ENCODE peak calls at places on chromosomes 7 and 10, in six cellular contexts. O is K562, T is GM12891, N is GM12878, Z is HepG2, S is H1. B is an unnamed sample.

GRCh38 chr7:36605662-36606441 is 118.4 kb downstream of the AOAH start:
- DNase-seq in O (no peak), T (no peak), N (no peak), Z (no peak), S (no peak), B (no peak)

GRCh38 chr7:70239930-70240329 is 641.7 kb downstream of the AUTS2 start:
- DNase-seq in O (no peak), T (no peak), N (no peak), Z (no peak), S (no peak), B (no peak)

GRCh38 chr10:125627646-125628045 is 55.3 kb downstream of the TEX36 start:
- DNase-seq in O (no peak), T (no peak), N (no peak), Z (no peak), S (no peak), B (no peak)

GRCh38 chr7:154781369-154782303 is 221.3 kb downstream of the PAXIP1 start:
- DNase-seq in O (no peak), T (no peak), N (no peak), Z (no peak), S (no peak), B (no peak)

GRCh38 chr7:85229544-85229943 is 42.7 kb upstream of the SEMA3D start:
- DNase-seq in O (no peak), T (no peak), N (no peak), Z (no peak), S (no peak), B (no peak)

GRCh38 chr7:104814671-104815400 is 199.2 kb upstream of the KMT2E start:
- DNase-seq in O (no peak), T (no peak), N (no peak), Z (no peak), S (no peak), B (no peak)

GRCh38 chr10:99906470-99906869 is 103.3 kb downstream of the DNMBP start:
- DNase-seq in O (peak; percentile 47), T (no peak), N (no peak), Z (no peak), S (no peak), B (no peak)

GRCh38 chr7:74355091-74355490 is 65.9 kb downstream of the CLIP2 start:
- DNase-seq in O (peak; percentile 72), T (no peak), N (no peak), Z (peak; percentile 20), S (no peak), B (no peak)

GRCh38 chr7:5525271-5526189 is 101.9 kb upstream of the TNRC18 start:
- DNase-seq in O (peak; percentile 52), T (no peak), N (peak; percentile 63), Z (peak; percentile 39), S (no peak), B (no peak)

GRCh38 chr10:103888113-103888841 is 29.7 kb downstream of the STN1 start:
- DNase-seq in O (peak; percentile 41), T (peak; percentile 25), N (no peak), Z (peak; percentile 41), S (no peak), B (peak; percentile 13)

GRCh38 chr7:2255145-2256139 is 13.4 kb downstream of the NUDT1 start:
- DNase-seq in O (no peak), T (no peak), N (no peak), Z (no peak), S (no peak), B (peak; percentile 22)

GRCh38 chr7:128215739-128216138 is 25.3 kb upstream of the LEP start:
- DNase-seq in O (no peak), T (no peak), N (no peak), Z (no peak), S (no peak), B (no peak)

DNA sequence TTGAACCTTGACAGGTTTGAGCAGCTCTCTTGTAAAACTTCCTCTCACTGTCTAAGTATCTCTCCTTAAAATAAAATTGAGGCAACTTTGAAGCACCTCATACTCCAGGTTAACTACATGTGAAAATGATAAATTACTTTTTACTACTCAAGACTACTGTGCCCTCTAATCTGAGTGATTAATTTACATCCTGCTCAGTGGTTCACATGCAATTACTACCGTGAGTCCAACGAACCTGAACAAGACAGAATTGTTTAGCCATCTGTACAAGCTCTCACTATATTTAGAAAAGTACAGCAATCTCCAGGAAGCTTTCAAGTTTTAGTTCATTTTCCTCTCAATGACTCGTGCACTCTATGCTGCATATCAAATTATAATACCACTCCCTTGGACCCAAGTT is 21.2 kb downstream of the PDE1C start:
- DNase-seq in O (no peak), T (no peak), N (peak; percentile 48), Z (no peak), S (no peak), B (no peak)
- TF ChIP-seq TAF1 in O (no peak), T (no peak), N (no peak), Z (no peak), S (no peak), B (no peak)

GRCh38 chr10:932589-932988 is 1.1 kb upstream of the LARP4B start:
- DNase-seq in O (no peak), T (no peak), N (no peak), Z (no peak), S (no peak), B (no peak)

GRCh38 chr10:929965-930364 is 1.5 kb downstream of the LARP4B start:
- DNase-seq in O (no peak), T (no peak), N (no peak), Z (no peak), S (no peak), B (no peak)

GRCh38 chr10:931326-932318 is at the start of gene LARP4B:
- DNase-seq in O (peak; percentile 98), T (peak; percentile 92), N (peak; percentile 88), Z (peak; percentile 93), S (peak; percentile 93), B (peak; percentile 93)

GRCh38 chr10:927131-927530 is 4.4 kb downstream of the LARP4B start:
- DNase-seq in O (no peak), T (no peak), N (no peak), Z (no peak), S (no peak), B (no peak)

GRCh38 chr10:930415-931325 is 835 bp downstream of the LARP4B start:
- DNase-seq in O (peak; percentile 44), T (no peak), N (no peak), Z (peak; percentile 42), S (peak; percentile 65), B (no peak)
- TF ChIP-seq POLR2A in O (no peak), T (no peak), N (no peak), Z (no peak), S (no peak), B (no peak)

DNA sequence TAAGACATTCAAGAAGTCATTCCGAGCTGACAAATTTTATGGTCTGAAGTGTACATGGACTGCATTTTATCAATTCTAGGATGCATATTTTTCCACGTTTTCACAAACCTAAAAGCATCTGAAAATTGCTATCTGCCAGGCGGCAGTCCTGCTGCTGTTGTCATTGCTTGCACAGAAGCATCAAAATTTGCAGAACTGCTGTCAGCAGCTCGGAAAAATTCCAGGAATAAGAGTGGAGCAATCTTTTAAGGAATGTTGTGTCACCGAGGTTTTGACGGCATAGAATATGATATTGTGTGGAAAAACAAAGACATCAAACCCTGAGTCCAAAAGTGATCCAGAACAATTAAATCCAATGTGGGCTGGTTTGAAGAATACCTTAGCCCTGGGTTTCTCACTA is 61.4 kb downstream of the CHCHD3 start:
- DNase-seq in O (no peak), T (no peak), N (no peak), Z (no peak), S (no peak), B (no peak)
- TF ChIP-seq POLR2AphosphoS5 in O (no peak), T (no peak), N (no peak), Z (no peak), S (no peak), B (no peak)

GRCh38 chr10:61904711-61905445 is 3.4 kb downstream of the ARID5B start:
- DNase-seq in O (peak; percentile 43), T (no peak), N (peak; percentile 75), Z (peak; percentile 75), S (no peak), B (no peak)
- TF ChIP-seq TAF1 in O (no peak), T (no peak), N (no peak), Z (no peak), S (no peak), B (no peak)

DNA sequence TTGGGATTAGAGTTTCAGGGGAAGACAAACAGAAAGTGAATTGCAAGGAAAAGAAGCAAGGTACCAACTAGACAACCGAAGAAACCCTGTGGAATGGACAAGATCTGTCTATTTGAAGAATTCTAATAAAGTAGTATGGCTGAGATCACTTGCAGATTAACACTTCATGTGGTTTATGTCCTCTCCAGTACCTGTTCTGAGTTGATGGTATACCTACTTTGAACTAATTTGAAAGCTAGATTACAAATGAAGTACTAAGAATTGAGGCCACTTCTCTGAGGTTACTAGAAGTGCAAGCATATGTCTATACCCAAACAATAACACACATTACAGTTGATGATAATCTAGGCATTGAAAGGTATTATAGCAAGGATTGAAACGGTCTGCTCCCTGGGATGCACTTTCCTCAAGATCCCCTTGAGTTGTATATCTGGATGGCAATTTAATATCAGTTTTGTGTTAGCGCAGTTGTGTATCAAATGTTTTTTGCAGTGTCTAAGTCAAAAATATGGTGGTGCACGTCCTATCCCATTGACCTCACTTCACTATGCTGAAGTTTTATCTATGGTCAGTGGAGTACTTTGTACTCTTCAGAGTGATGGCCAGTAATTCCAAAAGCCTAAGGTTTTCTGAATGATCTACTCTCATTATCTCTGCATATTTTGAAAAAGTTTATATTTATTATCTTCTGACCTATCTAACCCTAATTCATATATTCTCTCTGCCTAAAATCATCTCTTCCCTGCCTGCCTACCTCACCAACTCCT is 25.9 kb downstream of the ZNF277 start:
- DNase-seq in O (no peak), T (no peak), N (no peak), Z (no peak), S (no peak), B (no peak)
- TF ChIP-seq POLR2A in O (no peak), T (no peak), N (no peak), Z (no peak), S (no peak), B (no peak)